ENCODE peak calls at places on chromosome 6, in four cellular contexts. K is upper lobe of right lung, Y is psoas muscle, C is neural progenitor cell. W is an unnamed sample. For H3K4me1, the result is how much of the 10 kb centered on the place peaks cover.

GRCh38 chr6:118748311-118749062 is 97.1 kb upstream of the CEP85L start:
- DNase-seq in K (peak), Y (peak), C (peak), W (no peak)

GRCh38 chr6:42979523-42980177 is 669 bp upstream of the PEX6 start:
- DNase-seq in K (no peak), Y (no peak), C (no peak), W (no peak)

GRCh38 chr6:144013486-144013909 is 5.4 kb upstream of the PLAGL1 start:
- DNase-seq in K (peak), Y (peak), C (peak), W (peak)

GRCh38 chr6:90284745-90285481 is 11.7 kb downstream of the BACH2 start:
- DNase-seq in K (no peak), Y (no peak), C (no peak), W (no peak)

GRCh38 chr6:32432050-32432450 is 7.6 kb upstream of the HLA-DRA start:
- DNase-seq in K (no peak), Y (no peak), C (peak), W (no peak)

GRCh38 chr6:139239137-139239536 is 52.7 kb downstream of the TXLNB start:
- DNase-seq in K (no peak), Y (no peak), C (no peak), W (no peak)

GRCh38 chr6:157302761-157303160 is 20.6 kb downstream of the TMEM242 start:
- DNase-seq in K (no peak), Y (no peak), C (no peak), W (no peak)

GRCh38 chr6:134935076-134935475 is 14.8 kb downstream of the ALDH8A1 start:
- DNase-seq in K (no peak), Y (no peak), C (no peak), W (no peak)

GRCh38 chr6:30067460-30068139 is 602 bp downstream of the PPP1R11 start:
- DNase-seq in K (no peak), Y (no peak), C (peak), W (no peak)

GRCh38 chr6:11214911-11215310 is 17.6 kb downstream of the NEDD9 start:
- DNase-seq in K (no peak), Y (no peak), C (no peak), W (no peak)

DNA sequence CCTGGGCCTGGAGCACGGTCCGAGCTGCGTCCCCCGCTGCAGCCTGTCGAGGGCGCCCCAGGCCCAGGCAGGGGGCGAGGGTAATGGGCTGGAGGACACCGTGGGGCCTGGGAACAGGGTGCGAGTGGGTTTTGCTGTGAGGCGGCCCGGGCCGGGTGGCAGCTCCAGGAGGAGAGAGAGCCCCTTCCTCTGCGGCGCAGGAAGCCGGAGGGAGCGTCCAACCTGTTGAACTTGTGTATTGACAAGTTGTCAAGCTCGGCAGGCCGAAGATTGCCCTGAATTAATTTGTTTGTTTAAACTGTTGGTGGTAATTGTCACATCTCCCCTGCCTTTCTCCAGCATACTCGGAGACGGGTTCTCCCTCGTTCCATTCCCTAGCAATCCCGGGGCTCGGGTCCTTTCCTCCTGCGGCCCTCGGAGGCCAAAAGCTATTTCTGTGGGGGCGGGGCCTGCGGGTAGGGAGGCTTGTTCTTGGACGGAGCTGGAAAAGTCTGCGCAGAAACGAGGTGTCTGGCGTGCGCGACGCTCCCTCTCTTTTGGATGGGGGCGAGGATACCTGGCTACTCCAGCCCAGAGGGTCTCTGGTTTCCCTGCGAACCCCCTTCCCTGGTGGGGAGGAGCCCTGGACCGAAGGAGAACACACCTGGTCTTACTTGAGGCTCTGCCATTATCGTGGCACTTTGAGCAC is 9.9 kb downstream of the NR2E1 start:
- DNase-seq in K (peak), Y (no peak), C (peak), W (no peak)
- TF ChIP-seq CTCF in K (peak), Y (peak), C (peak), W (no peak)

DNA sequence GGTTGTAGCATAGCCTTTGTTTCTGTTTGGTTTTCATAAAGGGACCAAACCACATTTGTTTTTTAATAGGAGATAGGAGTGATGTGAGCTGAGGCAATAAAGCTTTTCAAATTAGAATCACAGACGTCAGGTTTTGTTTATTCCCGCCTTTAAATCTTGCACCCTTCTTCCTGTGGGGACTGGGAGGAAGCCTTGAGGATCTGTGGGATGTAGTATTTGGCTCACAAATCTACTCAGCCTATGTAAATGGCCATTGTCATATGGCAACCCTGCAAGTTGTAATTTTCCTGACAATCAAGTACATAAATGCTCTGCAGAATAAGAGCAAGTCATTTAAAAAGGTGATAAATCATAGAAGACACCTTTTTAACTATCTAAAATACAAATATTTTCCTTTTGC is 110.4 kb downstream of the ADGRG6 start:
- DNase-seq in K (no peak), Y (no peak), C (no peak), W (no peak)
- H3K4me1 ChIP-seq in K (under half), Y (under half), C (under half), W (under half)

DNA sequence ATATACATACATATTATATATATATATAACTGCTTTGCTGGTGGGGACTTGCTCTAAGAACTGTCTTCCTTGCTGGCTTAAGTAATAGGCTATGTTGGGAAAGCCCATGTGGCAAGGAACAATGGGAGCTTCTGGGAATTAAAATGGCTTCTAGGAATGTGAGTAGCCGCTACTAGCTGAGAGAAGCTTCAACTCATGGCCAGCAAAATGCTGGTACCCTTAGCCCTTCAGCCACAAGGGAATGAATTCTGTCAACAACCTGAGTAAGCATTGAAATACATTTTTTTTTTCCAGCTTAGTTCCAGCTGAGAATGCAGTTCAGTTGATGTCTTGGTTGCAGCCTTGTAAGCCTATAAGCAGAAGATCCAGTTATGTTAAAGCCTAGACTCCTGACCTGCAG is 911.7 kb upstream of the MAP3K7 start:
- DNase-seq in K (no peak), Y (no peak), C (no peak), W (no peak)
- H3K4me3 ChIP-seq in K (no peak), Y (no peak), C (no peak), W (no peak)

GRCh38 chr6:296151-297122 is 4.2 kb downstream of the DUSP22 start:
- DNase-seq in K (peak), Y (no peak), C (no peak), W (peak)
- TF ChIP-seq CTCF in K (no peak), Y (no peak), C (no peak), W (no peak)

DNA sequence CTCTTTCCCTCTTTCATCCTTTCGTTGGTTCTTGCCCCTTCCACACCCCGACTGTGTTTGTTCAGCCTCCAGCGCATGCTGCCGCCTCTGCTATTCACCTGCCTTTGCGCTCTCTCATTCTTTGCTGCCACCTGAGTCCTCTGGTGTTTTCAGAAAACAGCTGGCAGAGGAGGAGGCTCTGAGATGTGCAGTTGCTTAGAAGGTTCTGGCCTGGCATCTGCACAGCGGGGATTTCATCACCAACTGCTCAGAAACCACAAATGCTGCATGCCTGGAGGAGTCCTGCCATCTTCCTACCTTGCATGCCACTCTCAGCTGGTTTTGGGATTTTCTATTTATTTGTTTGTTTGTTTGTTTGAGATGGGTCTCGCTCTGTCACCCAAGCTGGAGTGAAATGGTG is 39.2 kb upstream of the CLDN20 start:
- DNase-seq in K (no peak), Y (no peak), C (no peak), W (no peak)
- H3K4me1 ChIP-seq in K (under half), Y (under half), C (under half), W (under half)

GRCh38 chr6:158649289-158650143 is at the start of gene SYTL3:
- DNase-seq in K (peak), Y (peak), C (no peak), W (peak)
- H3K4me3 ChIP-seq in K (peak), Y (no peak), C (no peak), W (no peak)

GRCh38 chr6:158506577-158506976 is 53.3 kb upstream of the TMEM181 start:
- DNase-seq in K (no peak), Y (no peak), C (peak), W (no peak)
- TF ChIP-seq CTCF in K (no peak), Y (no peak), C (peak), W (no peak)

DNA sequence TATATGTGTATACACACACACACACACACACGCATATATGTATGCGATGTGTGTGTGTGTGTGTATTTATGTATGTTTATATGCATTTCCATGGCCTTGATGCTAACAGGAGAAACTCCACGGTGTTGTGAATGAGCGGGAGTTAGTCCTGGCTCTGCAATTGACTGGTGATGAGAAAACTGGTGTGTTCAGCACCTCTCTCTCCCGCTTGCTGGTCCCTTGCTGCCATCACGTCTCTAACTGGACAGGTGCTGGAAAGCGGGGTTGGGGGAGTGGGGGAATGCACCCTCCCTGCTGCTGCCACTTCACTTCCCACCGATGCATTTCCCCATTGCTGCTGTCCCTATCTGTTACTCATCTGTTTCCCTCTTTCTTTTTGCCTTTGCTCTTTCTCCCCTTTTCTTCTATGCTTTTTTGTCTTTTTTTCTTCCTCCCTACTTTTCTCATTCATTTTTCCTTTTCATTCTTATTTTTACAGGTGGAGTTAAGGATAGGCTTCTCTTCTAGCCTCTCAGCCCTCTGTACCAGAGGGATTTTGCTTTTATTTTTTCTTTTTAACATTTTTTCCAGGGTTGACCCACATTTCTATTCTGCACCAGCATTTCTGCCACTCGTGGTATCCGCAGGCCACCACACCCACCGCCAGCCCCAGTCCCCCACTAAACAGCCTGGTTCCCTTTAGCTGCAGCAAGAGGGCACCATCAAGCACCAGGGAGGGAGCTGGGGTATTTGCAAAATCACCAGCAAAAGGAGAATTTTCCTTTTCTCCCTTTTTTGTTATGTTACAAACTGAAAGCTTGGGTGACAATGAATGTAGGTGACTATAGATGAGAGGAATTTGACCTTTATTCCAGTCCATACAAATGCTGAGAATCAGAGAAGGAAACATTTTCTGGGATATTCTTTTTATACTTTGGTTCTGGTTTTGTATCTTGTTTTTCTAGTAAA is 115.6 kb downstream of the TCP11 start:
- DNase-seq in K (no peak), Y (no peak), C (no peak), W (no peak)
- H3K4me1 ChIP-seq in K (half or more), Y (under half), C (under half), W (half or more)

W was measured in tibial artery.